ENCODE peak calls at places on chromosomes 6 and 20, in four cellular contexts. Q is HepG2, L is GM12878, Y is H1. E is an unnamed sample. For H3K9me3 and H3K27me3, the result is how much of the 10 kb centered on the place peaks cover.

GRCh38 chr6:158825951-158826306 is 6.8 kb upstream of the EZR start:
- DNase-seq in Q (no peak), L (no peak), Y (no peak), E (no peak)

GRCh38 chr6:164200071-164200470 is 785.6 kb downstream of the QKI start:
- DNase-seq in Q (no peak), Y (no peak), L (no peak), E (no peak)

GRCh38 chr20:32984196-32984595 is 20.0 kb downstream of the SUN5 start:
- DNase-seq in L (no peak), Y (no peak), Q (no peak), E (no peak)

GRCh38 chr6:118708055-118708454 is 56.7 kb upstream of the CEP85L start:
- DNase-seq in Q (no peak), L (no peak), Y (no peak), E (no peak)

GRCh38 chr20:17226410-17227198 is at the start of gene PCSK2:
- DNase-seq in Y (peak), L (no peak), Q (no peak), E (peak)

GRCh38 chr6:107801195-107801594 is 22.9 kb downstream of the SCML4 start:
- DNase-seq in Q (no peak), Y (peak), L (no peak), E (no peak)

GRCh38 chr20:49484180-49485140 is 2.0 kb upstream of the KCNB1 start:
- DNase-seq in Q (peak), L (no peak), Y (peak), E (peak)

GRCh38 chr20:44295995-44296394 is 15.0 kb downstream of the FITM2 start:
- DNase-seq in Q (no peak), Y (no peak), L (no peak), E (no peak)

GRCh38 chr20:11585752-11586352 is 331.8 kb upstream of the BTBD3 start:
- DNase-seq in L (no peak), Q (peak), Y (no peak), E (no peak)

GRCh38 chr6:126038234-126038633 is 51.9 kb downstream of the TRMT11 start:
- DNase-seq in L (no peak), Q (no peak), Y (no peak), E (no peak)

GRCh38 chr20:58028123-58028522 is 200.3 kb downstream of the ANKRD60 start:
- DNase-seq in Q (no peak), L (no peak), Y (peak), E (peak)
- TF ChIP-seq SUZ12 in Q (no peak), L (no peak), Y (no peak), E (no peak)

DNA sequence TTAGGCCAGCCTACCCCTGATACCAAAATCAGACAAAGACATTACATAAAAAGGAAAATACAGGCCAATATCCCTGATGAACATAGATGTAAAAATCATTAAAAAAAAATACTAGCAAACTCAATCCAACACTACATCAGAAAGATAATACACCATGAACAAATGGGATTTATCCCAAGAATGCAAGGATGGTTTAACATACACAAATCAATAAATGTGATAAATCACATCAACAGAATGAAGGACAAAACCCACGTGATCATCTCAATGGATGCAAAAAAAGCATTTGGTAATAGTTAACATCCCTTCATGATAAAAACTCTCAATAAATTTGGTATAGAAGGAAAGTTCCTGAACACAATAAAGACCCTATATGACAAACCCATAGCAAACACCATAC is 63.8 kb downstream of the SLC22A2 start:
- DNase-seq in Q (no peak), Y (no peak), L (no peak), E (no peak)
- H3K9me3 ChIP-seq in Q (under half), Y (under half), L (under half), E (under half)

DNA sequence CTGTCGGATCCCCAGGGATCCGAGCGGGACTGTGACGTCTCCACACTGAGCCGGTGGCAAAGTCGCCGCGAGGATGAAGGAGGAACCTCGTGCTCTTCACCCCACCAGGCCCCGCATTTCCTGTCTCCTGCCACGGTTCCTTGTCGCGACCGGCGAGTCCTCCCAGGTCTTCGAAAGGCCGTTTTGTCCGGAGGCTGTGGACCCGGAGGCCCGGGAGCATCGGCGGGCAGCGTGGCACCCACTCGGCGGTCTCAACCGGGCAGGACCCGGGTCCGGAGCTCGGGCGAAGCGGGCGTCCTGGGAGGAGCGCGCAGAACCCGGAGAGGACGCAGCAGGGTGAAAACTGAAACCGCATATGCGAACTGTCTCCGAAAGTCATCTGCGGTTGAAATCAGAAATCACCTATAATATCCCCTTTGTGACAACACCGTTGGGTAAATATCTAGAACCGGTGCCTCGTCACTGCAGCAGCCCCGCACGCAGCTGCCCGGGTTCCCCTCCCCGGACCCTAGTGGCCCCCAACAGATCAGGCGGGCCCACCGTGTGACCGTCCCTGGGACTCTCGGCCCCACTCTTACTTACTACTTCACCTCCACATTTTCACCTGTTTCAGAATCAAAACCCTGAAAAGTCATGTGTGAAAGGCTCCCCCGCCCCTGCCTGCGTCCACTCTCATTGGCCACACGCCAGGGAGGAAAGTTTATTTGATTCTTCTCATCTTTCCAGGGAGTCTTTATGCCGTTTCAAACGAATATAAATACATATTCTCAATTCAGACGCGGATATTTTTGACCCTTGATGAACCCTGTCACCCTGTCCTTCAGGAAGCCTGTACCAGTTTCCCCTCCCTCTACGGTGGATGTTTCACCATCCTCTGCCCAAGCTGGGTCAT is 3.0 kb upstream of the ULBP2 start:
- DNase-seq in L (peak), Q (no peak), Y (peak), E (no peak)
- H3K27me3 ChIP-seq in L (under half), Q (under half), Y (half or more), E (half or more)

GRCh38 chr6:102680413-102680812 is 1286.9 kb downstream of the GRIK2 start:
- DNase-seq in Y (no peak), L (no peak), Q (no peak), E (no peak)

GRCh38 chr6:102679844-102680243 is 1286.3 kb downstream of the GRIK2 start:
- DNase-seq in Q (peak), Y (no peak), L (no peak), E (no peak)

GRCh38 chr6:102677225-102677624 is 1283.7 kb downstream of the GRIK2 start:
- DNase-seq in L (no peak), Q (no peak), Y (no peak), E (no peak)
- TF ChIP-seq SUZ12 in L (no peak), Q (no peak), Y (no peak), E (no peak)